ENCODE peak calls at places on chromosomes 5 and 9, in four cellular contexts. One of them, this sample, is unnamed.

GRCh38 chr5:62017092-62017491 is 288.9 kb upstream of the KIF2A start:
- DNase-seq in WTC11: no peak
- DNase-seq in H1: no peak
- DNase-seq in GM12878: no peak
- DNase-seq in this sample: no peak

GRCh38 chr5:125521289-125521688 is 774.9 kb upstream of the ZNF608 start:
- DNase-seq in WTC11: no peak
- DNase-seq in H1: no peak
- DNase-seq in GM12878: no peak
- DNase-seq in this sample: no peak

GRCh38 chr5:174338204-174339010 is 292.9 kb downstream of the NSG2 start:
- DNase-seq in WTC11: no peak
- DNase-seq in H1: no peak
- DNase-seq in GM12878: no peak
- DNase-seq in this sample: no peak

GRCh38 chr5:52668544-52669185 is 119.1 kb upstream of the ITGA1 start:
- DNase-seq in WTC11: no peak
- DNase-seq in H1: no peak
- DNase-seq in GM12878: no peak
- DNase-seq in this sample: no peak

GRCh38 chr9:6109571-6109970 is 94.1 kb upstream of the RANBP6 start:
- DNase-seq in WTC11: no peak
- DNase-seq in H1: no peak
- DNase-seq in GM12878: no peak
- DNase-seq in this sample: no peak

GRCh38 chr9:37596504-37596903 is 4.1 kb upstream of the TOMM5 start:
- DNase-seq in WTC11: no peak
- DNase-seq in H1: no peak
- DNase-seq in GM12878: no peak
- DNase-seq in this sample: no peak

GRCh38 chr5:58773744-58774441 is 191.0 kb downstream of the RAB3C start:
- DNase-seq in WTC11: no peak
- DNase-seq in H1: no peak
- DNase-seq in GM12878: no peak
- DNase-seq in this sample: no peak

GRCh38 chr5:1050449-1051365 is 42.1 kb downstream of the NKD2 start:
- DNase-seq in WTC11: no peak
- DNase-seq in H1: no peak
- DNase-seq in GM12878: no peak
- DNase-seq in this sample: no peak

GRCh38 chr5:139788294-139788875 is 7.2 kb upstream of the PSD2 start:
- DNase-seq in WTC11: peak
- DNase-seq in H1: no peak
- DNase-seq in GM12878: no peak
- DNase-seq in this sample: no peak

GRCh38 chr5:135169753-135170152 is 135.7 kb upstream of the PITX1 start:
- DNase-seq in WTC11: no peak
- DNase-seq in H1: no peak
- DNase-seq in GM12878: no peak
- DNase-seq in this sample: no peak

GRCh38 chr5:53032188-53032587 is 43.0 kb downstream of the ITGA2 start:
- DNase-seq in WTC11: no peak
- DNase-seq in H1: no peak
- DNase-seq in GM12878: no peak
- DNase-seq in this sample: no peak

GRCh38 chr9:1386420-1386819 is 336.3 kb downstream of the DMRT2 start:
- DNase-seq in WTC11: no peak
- DNase-seq in H1: no peak
- DNase-seq in GM12878: no peak
- DNase-seq in this sample: peak

GRCh38 chr9:106613250-106613737 is 249.7 kb upstream of the ZNF462 start:
- DNase-seq in WTC11: no peak
- DNase-seq in H1: no peak
- DNase-seq in GM12878: no peak
- DNase-seq in this sample: no peak

GRCh38 chr5:98994636-98995035 is 65.8 kb upstream of the CHD1 start:
- DNase-seq in WTC11: no peak
- DNase-seq in H1: no peak
- DNase-seq in GM12878: no peak
- DNase-seq in this sample: no peak

GRCh38 chr5:153256-153655 is 38.0 kb upstream of the LRRC14B start:
- DNase-seq in WTC11: no peak
- DNase-seq in H1: no peak
- DNase-seq in GM12878: no peak
- DNase-seq in this sample: no peak

GRCh38 chr9:22147818-22148573 is 138.9 kb upstream of the CDKN2B start:
- DNase-seq in WTC11: no peak
- DNase-seq in H1: no peak
- DNase-seq in GM12878: no peak
- DNase-seq in this sample: no peak

GRCh38 chr9:109793196-109793595 is 13.2 kb downstream of the PALM2AKAP2 start:
- DNase-seq in WTC11: no peak
- DNase-seq in H1: no peak
- DNase-seq in GM12878: no peak
- DNase-seq in this sample: no peak

GRCh38 chr5:9057406-9058000 is 488.4 kb downstream of the SEMA5A start:
- DNase-seq in WTC11: no peak
- DNase-seq in H1: no peak
- DNase-seq in GM12878: no peak
- DNase-seq in this sample: no peak

DNA sequence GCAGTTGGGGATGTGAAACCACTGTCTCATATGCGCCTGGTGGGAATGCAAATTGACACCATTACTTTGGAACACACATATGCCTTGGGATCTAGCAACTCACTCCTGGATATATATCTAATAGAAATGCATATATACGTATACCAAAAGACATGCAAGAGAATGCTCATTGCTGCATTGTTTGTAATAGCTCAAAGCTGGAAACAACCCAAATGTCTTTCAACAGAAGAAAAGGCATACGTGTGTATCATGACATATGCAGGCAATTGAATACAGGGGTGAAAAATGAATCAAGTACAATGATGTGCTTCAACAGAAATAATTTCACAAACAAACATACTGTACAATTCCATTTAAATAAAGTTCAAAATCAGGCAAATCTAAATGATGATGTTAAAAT is 153.4 kb downstream of the CARTPT start:
- DNase-seq in WTC11: no peak
- DNase-seq in H1: no peak
- DNase-seq in GM12878: no peak
- DNase-seq in this sample: no peak
- TF ChIP-seq ATF2 in WTC11: no peak
- TF ChIP-seq ATF2 in H1: no peak
- TF ChIP-seq ATF2 in GM12878: no peak
- TF ChIP-seq ATF2 in this sample: no peak

GRCh38 chr9:34986541-34987047 is 3.0 kb upstream of the DNAJB5 start:
- DNase-seq in WTC11: peak
- DNase-seq in H1: no peak
- DNase-seq in GM12878: no peak
- DNase-seq in this sample: no peak
- TF ChIP-seq ATF2 in WTC11: no peak
- TF ChIP-seq ATF2 in H1: no peak
- TF ChIP-seq ATF2 in GM12878: no peak
- TF ChIP-seq ATF2 in this sample: no peak

GRCh38 chr9:33170464-33171156 is 3.5 kb upstream of the B4GALT1 start:
- DNase-seq in WTC11: peak
- DNase-seq in H1: no peak
- DNase-seq in GM12878: no peak
- DNase-seq in this sample: no peak
- TF ChIP-seq ATF2 in WTC11: no peak
- TF ChIP-seq ATF2 in H1: no peak
- TF ChIP-seq ATF2 in GM12878: no peak
- TF ChIP-seq ATF2 in this sample: no peak

DNA sequence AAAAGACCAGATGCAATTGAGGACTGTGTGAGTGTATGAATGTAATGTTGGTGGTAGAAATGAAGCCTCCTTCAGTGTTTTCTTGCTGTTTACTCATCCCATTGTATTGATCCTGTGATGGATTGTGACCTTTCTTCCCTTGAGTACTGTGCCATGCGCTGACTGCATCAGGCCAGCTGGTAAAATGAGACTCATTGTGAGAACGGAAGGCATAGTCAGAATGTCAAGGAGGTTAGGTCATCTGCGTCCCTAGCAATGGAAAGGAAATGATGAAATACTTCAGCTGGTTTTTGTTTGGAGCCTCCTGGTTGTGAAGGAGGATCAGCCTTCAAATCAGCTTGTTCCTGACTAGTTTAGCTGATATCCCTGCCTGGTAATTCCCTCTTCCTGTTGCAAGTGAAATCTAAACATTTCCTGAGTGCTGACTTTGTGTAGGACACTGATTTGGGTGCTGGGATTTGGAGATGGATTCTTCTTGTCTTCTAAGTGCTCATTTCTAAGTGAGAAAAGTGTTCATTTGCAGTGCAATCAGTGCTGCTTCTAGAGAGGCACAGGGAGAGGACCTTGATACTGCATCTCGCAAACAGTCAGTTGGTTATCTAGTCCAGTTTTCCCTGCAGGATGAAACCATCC is 35.5 kb downstream of the TNFSF8 start:
- DNase-seq in WTC11: no peak
- DNase-seq in H1: peak
- DNase-seq in GM12878: no peak
- DNase-seq in this sample: no peak
- TF ChIP-seq ATF2 in WTC11: no peak
- TF ChIP-seq ATF2 in H1: no peak
- TF ChIP-seq ATF2 in GM12878: no peak
- TF ChIP-seq ATF2 in this sample: no peak

GRCh38 chr9:126230692-126231091 is 95.9 kb upstream of the MVB12B start:
- DNase-seq in WTC11: no peak
- DNase-seq in H1: no peak
- DNase-seq in GM12878: no peak
- DNase-seq in this sample: no peak
- TF ChIP-seq ATF2 in WTC11: no peak
- TF ChIP-seq ATF2 in H1: no peak
- TF ChIP-seq ATF2 in GM12878: no peak
- TF ChIP-seq ATF2 in this sample: no peak

GRCh38 chr5:171893290-171893890 is 107.8 kb downstream of the SMIM23 start:
- DNase-seq in WTC11: no peak
- DNase-seq in H1: no peak
- DNase-seq in GM12878: no peak
- DNase-seq in this sample: no peak
- TF ChIP-seq ATF2 in WTC11: no peak
- TF ChIP-seq ATF2 in H1: no peak
- TF ChIP-seq ATF2 in GM12878: no peak
- TF ChIP-seq ATF2 in this sample: no peak

DNA sequence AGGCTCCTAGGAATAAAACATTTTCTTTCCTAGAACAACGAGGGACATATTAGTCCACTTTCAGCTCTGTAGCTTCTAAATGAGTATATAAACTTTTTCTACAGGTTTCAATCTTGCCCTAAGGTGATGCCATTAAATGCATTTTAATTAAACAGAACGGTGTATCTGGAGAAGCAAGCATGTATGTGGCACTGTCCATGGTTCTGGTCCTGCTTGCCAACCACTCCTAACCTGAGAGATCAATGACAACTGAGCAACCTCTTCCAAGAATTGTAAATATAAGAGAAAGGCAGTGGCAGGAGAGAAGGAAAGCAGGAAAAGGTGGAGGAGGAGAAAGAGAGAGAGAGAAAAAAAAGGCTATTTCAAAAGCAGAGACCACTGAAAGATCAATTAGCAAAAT is 95.6 kb upstream of the SPOCK1 start:
- DNase-seq in WTC11: no peak
- DNase-seq in H1: no peak
- DNase-seq in GM12878: no peak
- DNase-seq in this sample: no peak
- TF ChIP-seq ATF2 in WTC11: no peak
- TF ChIP-seq ATF2 in H1: no peak
- TF ChIP-seq ATF2 in GM12878: no peak
- TF ChIP-seq ATF2 in this sample: no peak

DNA sequence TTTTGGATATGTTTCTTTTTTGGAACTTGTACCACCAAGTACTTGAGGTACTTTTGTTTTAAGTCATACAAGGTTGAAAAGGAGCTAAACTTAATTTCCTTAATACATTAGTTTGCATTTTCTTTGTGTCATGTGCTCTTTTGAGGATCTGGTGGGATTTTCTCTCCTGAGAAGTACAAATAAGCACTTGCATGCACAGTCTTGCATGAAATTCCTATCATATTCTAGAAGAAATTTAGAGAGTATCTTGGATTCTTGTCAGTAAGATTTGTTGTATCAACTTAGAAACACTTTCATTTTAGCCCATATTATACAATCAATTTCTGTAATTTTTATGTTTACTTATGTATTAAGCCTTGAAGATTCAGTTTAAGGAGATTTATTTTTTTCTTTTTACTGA is 64.9 kb downstream of the CCNH start:
- DNase-seq in WTC11: no peak
- DNase-seq in H1: no peak
- DNase-seq in GM12878: no peak
- DNase-seq in this sample: no peak
- TF ChIP-seq ATF2 in WTC11: no peak
- TF ChIP-seq ATF2 in H1: no peak
- TF ChIP-seq ATF2 in GM12878: no peak
- TF ChIP-seq ATF2 in this sample: no peak

GRCh38 chr5:74149395-74149794 is 491.1 kb downstream of the ENC1 start:
- DNase-seq in WTC11: no peak
- DNase-seq in H1: no peak
- DNase-seq in GM12878: no peak
- DNase-seq in this sample: no peak
- TF ChIP-seq ATF2 in WTC11: no peak
- TF ChIP-seq ATF2 in H1: no peak
- TF ChIP-seq ATF2 in GM12878: no peak
- TF ChIP-seq ATF2 in this sample: no peak

This sample was measured in K562.